ENCODE peak calls at places on chromosomes 13 and 19, in seven cellular contexts. U is lower leg skin, D is AG10803, T is choroid plexus epithelial cell, X is A549, H is osteocyte, B is upper lobe of right lung. V is an unnamed sample.

GRCh38 chr19:49114630-49115363 is 627 bp downstream of the LIN7B start:
- DNase-seq in U (peak; percentile 91), D (peak; percentile 58), T (peak; percentile 66), X (no peak), H (no peak), B (peak; percentile 84), V (no peak)

GRCh38 chr19:3570619-3571018 is 2.1 kb upstream of the HMG20B start:
- DNase-seq in U (no peak), D (no peak), T (no peak), X (no peak), H (no peak), B (no peak), V (no peak)

GRCh38 chr13:44801990-44802389 is 187.3 kb downstream of the NUFIP1 start:
- DNase-seq in U (peak; percentile 25), D (peak; percentile 78), T (peak; percentile 91), X (peak; percentile 25), H (no peak), B (no peak), V (no peak)

GRCh38 chr19:51366999-51367564 is 894 bp upstream of the ETFB start:
- DNase-seq in U (peak; percentile 90), D (no peak), T (peak; percentile 39), X (no peak), H (no peak), B (peak; percentile 79), V (no peak)

GRCh38 chr13:27270594-27271520 is at the start of gene RASL11A:
- DNase-seq in U (peak; percentile 96), D (peak; percentile 82), T (peak; percentile 94), X (peak; percentile 80), H (peak; percentile 93), B (peak; percentile 94), V (peak; percentile 84)

GRCh38 chr19:34998777-34999497 is 1.2 kb upstream of the GRAMD1A start:
- DNase-seq in U (no peak), D (no peak), T (no peak), X (no peak), H (no peak), B (no peak), V (no peak)

GRCh38 chr19:51786651-51787494 is 8.1 kb upstream of the FPR3 start:
- DNase-seq in U (no peak), D (no peak), T (no peak), X (no peak), H (no peak), B (no peak), V (no peak)

GRCh38 chr19:45075215-45076028 is 856 bp downstream of the ZNF296 start:
- DNase-seq in U (peak; percentile 94), D (peak; percentile 33), T (peak; percentile 29), X (peak; percentile 85), H (no peak), B (peak; percentile 96), V (no peak)

GRCh38 chr13:98909016-98909415 is 68.8 kb downstream of the DOCK9 start:
- DNase-seq in U (no peak), D (no peak), T (no peak), X (peak; percentile 9), H (no peak), B (no peak), V (no peak)

GRCh38 chr19:18599485-18599884 is 7.1 kb downstream of the CRLF1 start:
- DNase-seq in U (no peak), D (no peak), T (no peak), X (no peak), H (no peak), B (no peak), V (no peak)

DNA sequence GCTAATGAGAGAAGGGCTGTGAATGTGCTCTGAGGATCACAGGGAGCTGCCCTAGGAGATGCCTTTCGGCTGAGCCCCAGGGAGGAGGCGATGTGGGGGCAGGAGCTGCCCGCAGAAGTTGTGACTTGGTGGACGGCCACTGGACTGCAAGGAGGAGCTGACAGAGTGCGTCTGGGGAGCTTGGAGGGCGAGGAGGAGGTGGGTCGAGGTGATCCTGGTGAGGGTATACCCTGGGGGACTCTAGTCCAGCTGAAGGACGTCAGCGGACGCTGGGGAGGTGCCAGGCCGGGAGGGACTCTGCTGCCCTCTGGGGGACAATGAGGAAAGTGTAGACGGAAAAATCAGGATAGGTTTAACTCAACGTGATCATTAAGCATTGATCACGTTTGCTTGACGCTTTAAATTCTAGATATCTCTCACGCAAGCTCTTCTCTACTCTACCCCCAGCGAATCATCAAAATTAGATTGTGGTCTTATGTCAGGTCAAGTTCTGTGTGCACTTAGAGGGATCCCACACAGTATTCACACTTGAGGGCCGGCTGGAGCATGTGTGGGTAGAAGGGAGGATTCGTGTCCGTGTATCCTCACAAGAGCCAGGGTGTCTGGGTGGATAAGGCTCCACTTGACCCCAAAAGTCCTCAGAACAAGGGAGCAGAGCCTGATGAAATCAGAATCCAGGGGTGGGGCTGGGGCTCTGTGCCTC is 3.3 kb upstream of the CEACAM7 start:
- DNase-seq in U (peak; percentile 68), D (no peak), T (peak; percentile 15), X (peak; percentile 42), H (no peak), B (peak; percentile 63), V (no peak)
- TF ChIP-seq CTCF in U (no peak), D (peak; percentile 61), T (peak; percentile 66), X (peak; percentile 77), H (peak; percentile 42), B (peak; percentile 59), V (peak; percentile 55)

DNA sequence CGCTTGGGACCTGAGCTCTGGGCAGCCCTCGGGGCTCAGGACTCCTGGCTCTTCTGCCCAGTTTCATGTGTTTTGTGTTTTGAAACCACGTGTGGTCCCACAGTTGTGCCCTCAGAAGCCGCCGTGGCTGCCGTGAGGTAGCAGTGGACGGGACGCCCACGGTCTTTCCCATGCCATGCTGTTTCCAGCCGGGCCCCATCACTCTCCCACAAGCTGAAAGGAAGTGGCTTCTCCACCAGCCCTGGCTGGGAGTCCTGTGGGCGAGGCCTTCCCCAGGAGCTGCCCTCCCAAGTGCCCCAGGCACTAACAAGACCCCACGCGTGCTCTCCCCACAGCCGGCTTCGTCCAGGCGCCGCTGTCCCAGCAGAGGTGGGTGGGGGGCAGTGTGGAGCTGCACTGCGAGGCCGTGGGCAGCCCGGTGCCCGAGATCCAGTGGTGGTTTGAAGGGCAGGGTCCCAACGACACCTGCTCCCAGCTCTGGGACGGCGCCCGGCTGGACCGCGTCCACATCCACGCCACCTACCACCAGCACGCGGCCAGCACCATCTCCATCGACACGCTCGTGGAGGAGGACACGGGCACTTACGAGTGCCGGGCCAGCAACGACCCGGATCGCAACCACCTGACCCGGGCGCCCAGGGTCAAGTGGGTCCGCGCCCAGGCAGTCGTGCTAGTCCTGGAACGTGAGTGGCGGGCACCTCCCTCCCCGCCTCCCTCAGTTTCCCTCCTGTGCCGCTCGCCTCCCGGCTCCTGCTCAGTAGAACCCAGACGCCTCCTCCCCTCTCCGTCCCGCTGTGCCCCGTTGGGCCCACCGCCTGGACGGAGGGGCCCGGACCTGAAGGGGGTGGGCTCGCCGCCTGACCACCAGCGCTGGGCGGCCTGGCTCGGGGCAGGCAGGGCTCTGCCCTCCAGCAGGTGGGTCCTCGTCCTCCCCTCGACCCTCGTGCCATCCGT is 5.3 kb downstream of the BSG start:
- DNase-seq in U (no peak), D (no peak), T (no peak), X (no peak), H (no peak), B (no peak), V (no peak)
- TF ChIP-seq CTCF in U (no peak), D (no peak), T (no peak), X (no peak), H (no peak), B (no peak), V (no peak)

GRCh38 chr19:40228863-40229262 is 2.4 kb upstream of the CCNP start:
- DNase-seq in U (no peak), D (no peak), T (no peak), X (no peak), H (no peak), B (no peak), V (no peak)
- TF ChIP-seq CTCF in U (no peak), D (no peak), T (no peak), X (no peak), H (no peak), B (no peak), V (no peak)

GRCh38 chr13:100751826-100752225 is 77.2 kb upstream of the TMTC4 start:
- DNase-seq in U (no peak), D (no peak), T (no peak), X (no peak), H (no peak), B (no peak), V (no peak)
- TF ChIP-seq CTCF in U (no peak), D (no peak), T (no peak), X (no peak), H (no peak), B (no peak), V (peak; percentile 26)

GRCh38 chr19:15633122-15633521 is 7.6 kb upstream of the CYP4F3 start:
- DNase-seq in U (no peak), D (no peak), T (no peak), X (no peak), H (peak; percentile 30), B (no peak), V (no peak)

GRCh38 chr19:15635016-15635805 is 5.5 kb upstream of the CYP4F3 start:
- DNase-seq in U (no peak), D (no peak), T (no peak), X (no peak), H (peak; percentile 63), B (no peak), V (no peak)

GRCh38 chr19:15634105-15634504 is 6.6 kb upstream of the CYP4F3 start:
- DNase-seq in U (no peak), D (no peak), T (no peak), X (no peak), H (peak; percentile 19), B (no peak), V (no peak)

GRCh38 chr19:15629003-15629880 is 11.5 kb upstream of the CYP4F3 start:
- DNase-seq in U (peak; percentile 96), D (peak; percentile 42), T (peak; percentile 62), X (peak; percentile 58), H (peak; percentile 90), B (peak; percentile 91), V (no peak)

DNA sequence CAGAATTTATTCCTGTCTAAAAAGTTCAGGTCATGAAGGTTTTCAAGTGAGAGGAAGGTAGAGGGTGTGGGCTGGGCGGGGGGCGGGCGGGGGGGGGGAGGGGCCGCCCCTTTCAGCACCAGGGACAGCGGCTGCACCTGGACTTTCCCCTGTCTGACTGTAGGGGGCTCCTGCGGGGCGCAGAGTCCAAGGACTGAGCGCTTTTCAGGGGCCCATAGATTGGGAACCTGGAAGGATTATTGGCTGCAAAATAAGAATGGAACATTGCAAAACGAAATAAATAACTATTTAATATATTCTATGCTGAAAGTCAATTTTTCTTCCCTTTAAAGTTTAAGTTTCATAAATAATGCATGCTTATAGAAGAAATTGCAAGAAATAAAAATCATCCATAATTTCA is 8.9 kb upstream of the CYP4F3 start:
- DNase-seq in U (no peak), D (no peak), T (peak; percentile 5), X (no peak), H (peak; percentile 34), B (no peak), V (no peak)
- TF ChIP-seq CTCF in U (no peak), D (peak; percentile 33), T (peak; percentile 36), X (peak; percentile 44), H (peak; percentile 31), B (peak; percentile 42), V (peak; percentile 44)